ENCODE peak calls at places on chromosome 2, in five cellular contexts. H, E, S, A and R are unnamed samples. For H3K4me1, the result is how much of the 10 kb centered on the place peaks cover.

GRCh38 chr2:133747965-133748700 is 179.9 kb upstream of the NCKAP5 start:
- DNase-seq in H (no peak), E (peak), S (no peak), A (no peak), R (no peak)

GRCh38 chr2:152223997-152224396 is 48.4 kb upstream of the STAM2 start:
- DNase-seq in H (no peak), E (peak), S (no peak), A (no peak), R (no peak)

GRCh38 chr2:39124770-39125075 is 3.9 kb upstream of the SOS1 start:
- DNase-seq in H (peak), E (no peak), S (no peak), A (no peak), R (peak)

GRCh38 chr2:109259671-109260070 is 130.7 kb downstream of the SH3RF3 start:
- DNase-seq in H (no peak), E (no peak), S (no peak), A (no peak), R (no peak)

GRCh38 chr2:225806105-225806504 is 406.6 kb downstream of the NYAP2 start:
- DNase-seq in H (no peak), E (peak), S (peak), A (no peak), R (no peak)

GRCh38 chr2:42799881-42800280 is 7.5 kb upstream of the HAAO start:
- DNase-seq in H (no peak), E (peak), S (no peak), A (no peak), R (no peak)

GRCh38 chr2:190527214-190527613 is 7.3 kb downstream of the NEMP2 start:
- DNase-seq in H (no peak), E (no peak), S (no peak), A (no peak), R (no peak)

GRCh38 chr2:231563378-231563961 is 29.2 kb upstream of the TEX44 start:
- DNase-seq in H (peak), E (peak), S (peak), A (peak), R (peak)

GRCh38 chr2:46009772-46010171 is 287.4 kb upstream of the EPAS1 start:
- DNase-seq in H (no peak), E (peak), S (no peak), A (no peak), R (no peak)

GRCh38 chr2:174350593-174351181 is 15.9 kb downstream of the SP9 start:
- DNase-seq in H (no peak), E (no peak), S (no peak), A (no peak), R (no peak)

GRCh38 chr2:239801404-239802100 is 223.6 kb downstream of the NDUFA10 start:
- DNase-seq in H (no peak), E (no peak), S (no peak), A (no peak), R (no peak)

GRCh38 chr2:20156826-20157605 is 67.9 kb downstream of the SDC1 start:
- DNase-seq in H (peak), E (no peak), S (no peak), A (no peak), R (no peak)

GRCh38 chr2:72153026-72153791 is 5.5 kb upstream of the CYP26B1 start:
- DNase-seq in H (no peak), E (no peak), S (no peak), A (no peak), R (peak)

GRCh38 chr2:160551259-160551658 is 57.7 kb upstream of the RBMS1 start:
- DNase-seq in H (no peak), E (no peak), S (no peak), A (peak), R (no peak)

GRCh38 chr2:230985519-230986231 is 10.2 kb upstream of the SPATA3 start:
- DNase-seq in H (no peak), E (no peak), S (no peak), A (no peak), R (no peak)

GRCh38 chr2:171811229-171811628 is 82.8 kb downstream of the SLC25A12 start:
- DNase-seq in H (peak), E (peak), S (peak), A (peak), R (no peak)

GRCh38 chr2:231919341-231920035 is 6.7 kb downstream of the NPPC start:
- DNase-seq in H (no peak), E (no peak), S (no peak), A (no peak), R (peak)

GRCh38 chr2:125169022-125169763 is 1144.1 kb downstream of the CNTNAP5 start:
- DNase-seq in H (no peak), E (peak), S (no peak), A (no peak), R (no peak)

GRCh38 chr2:61811821-61812220 is 42.0 kb downstream of the FAM161A start:
- DNase-seq in H (no peak), E (no peak), S (no peak), A (no peak), R (no peak)

GRCh38 chr2:159797468-159798375 is at the start of gene CD302:
- DNase-seq in H (no peak), E (peak), S (peak), A (peak), R (peak)

GRCh38 chr2:241312082-241312481 is 3.4 kb downstream of the HDLBP start:
- DNase-seq in H (no peak), E (peak), S (peak), A (no peak), R (no peak)

GRCh38 chr2:42110287-42110973 is 58.7 kb upstream of the EML4 start:
- DNase-seq in H (no peak), E (peak), S (no peak), A (no peak), R (no peak)

GRCh38 chr2:197229509-197230458 is 80.8 kb downstream of the ANKRD44 start:
- DNase-seq in H (no peak), E (peak), S (peak), A (no peak), R (no peak)

GRCh38 chr2:172672114-172672513 is 63.5 kb upstream of the RAPGEF4 start:
- DNase-seq in H (no peak), E (peak), S (peak), A (no peak), R (no peak)

GRCh38 chr2:241317391-241317790 is 1.7 kb downstream of the SEPTIN2 start:
- DNase-seq in H (peak), E (no peak), S (no peak), A (no peak), R (no peak)

GRCh38 chr2:37448342-37449120 is 104.1 kb downstream of the QPCT start:
- DNase-seq in H (no peak), E (no peak), S (no peak), A (no peak), R (no peak)

GRCh38 chr2:69214898-69215297 is 172.1 kb downstream of the GFPT1 start:
- DNase-seq in H (no peak), E (peak), S (peak), A (no peak), R (no peak)

GRCh38 chr2:125559186-125559585 is 1096.8 kb upstream of the GYPC start:
- DNase-seq in H (peak), E (no peak), S (no peak), A (no peak), R (no peak)

GRCh38 chr2:163657257-163657656 is 78.6 kb downstream of the FIGN start:
- DNase-seq in H (no peak), E (peak), S (peak), A (no peak), R (no peak)

GRCh38 chr2:230627806-230628724 is 84.6 kb upstream of the CAB39 start:
- DNase-seq in H (no peak), E (peak), S (no peak), A (no peak), R (peak)

DNA sequence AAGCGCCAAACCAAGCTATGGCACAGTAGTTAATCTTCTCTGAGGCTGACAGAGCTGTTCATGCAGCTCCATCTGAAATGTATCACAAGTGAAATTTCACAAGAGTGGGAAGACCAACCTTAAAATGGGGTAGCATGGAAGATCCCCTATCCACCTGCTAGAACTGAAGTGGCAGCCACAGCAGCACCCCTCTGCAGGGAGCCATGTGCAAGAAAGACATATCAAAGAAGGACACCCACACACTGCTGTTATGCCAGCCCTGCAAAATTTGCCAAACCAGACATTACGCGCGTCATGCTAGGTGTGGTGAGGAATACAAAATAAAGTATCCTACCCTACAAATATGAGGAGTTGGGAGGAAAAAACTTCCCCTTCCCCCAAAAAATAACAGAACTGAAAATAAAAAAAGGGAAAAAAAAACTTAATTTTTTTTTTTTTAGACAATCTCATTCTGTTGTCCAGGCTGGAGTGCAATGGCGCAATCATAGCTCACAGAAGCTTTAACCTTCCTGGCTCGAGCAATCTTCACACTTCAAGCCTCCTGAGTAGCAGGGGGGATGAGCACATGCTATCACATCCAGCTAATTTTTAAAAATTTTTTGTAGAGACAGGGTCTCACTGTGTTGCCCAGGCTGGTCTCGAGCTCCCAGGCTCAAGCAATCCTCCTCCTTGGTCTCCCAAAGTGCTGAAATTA is 76.2 kb downstream of the STK39 start:
- DNase-seq in H (no peak), E (no peak), S (no peak), A (no peak), R (no peak)
- H3K4me1 ChIP-seq in H (under half), E (under half), S (under half), A (under half), R (under half)

GRCh38 chr2:53438692-53439091 is 328.9 kb upstream of the CHAC2 start:
- DNase-seq in H (no peak), E (no peak), S (no peak), A (no peak), R (no peak)

GRCh38 chr2:53434487-53434886 is 333.1 kb upstream of the CHAC2 start:
- DNase-seq in H (no peak), E (no peak), S (no peak), A (peak), R (no peak)

GRCh38 chr2:53435610-53436009 is 332.0 kb upstream of the CHAC2 start:
- DNase-seq in H (no peak), E (no peak), S (no peak), A (no peak), R (no peak)

GRCh38 chr2:53438056-53438455 is 329.5 kb upstream of the CHAC2 start:
- DNase-seq in H (no peak), E (no peak), S (no peak), A (no peak), R (no peak)

DNA sequence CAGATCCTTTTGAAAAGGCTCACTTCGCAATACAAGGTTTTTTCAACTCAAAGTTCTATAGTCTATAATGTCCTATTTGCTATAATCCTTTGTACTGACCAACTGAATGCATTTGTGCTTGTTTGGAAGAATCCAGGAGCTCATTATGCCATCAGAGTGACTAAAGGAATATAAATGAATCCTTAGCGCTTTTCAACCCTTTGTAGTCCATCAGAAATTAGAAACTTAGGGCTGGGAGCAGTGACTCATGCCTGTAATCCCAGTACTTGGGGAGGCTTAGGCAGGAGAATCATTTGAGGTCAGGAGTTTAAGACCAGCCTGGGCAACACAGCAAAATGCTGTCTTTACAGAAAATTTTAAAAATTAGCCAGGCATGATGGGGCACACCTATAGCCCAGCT is 330.2 kb upstream of the CHAC2 start:
- DNase-seq in H (no peak), E (peak), S (peak), A (no peak), R (no peak)
- H3K4me1 ChIP-seq in H (under half), E (under half), S (under half), A (under half), R (under half)

GRCh38 chr2:33492735-33493134 is 16.3 kb downstream of the RASGRP3 start:
- DNase-seq in H (no peak), E (no peak), S (no peak), A (no peak), R (no peak)
- H3K4me1 ChIP-seq in H (under half), E (under half), S (under half), A (under half), R (under half)

GRCh38 chr2:111944536-111945210 is 46.3 kb downstream of the MERTK start:
- DNase-seq in H (peak), E (no peak), S (no peak), A (no peak), R (no peak)

GRCh38 chr2:111945444-111946293 is 47.3 kb downstream of the MERTK start:
- DNase-seq in H (no peak), E (no peak), S (no peak), A (no peak), R (no peak)

GRCh38 chr2:111947219-111947618 is 48.8 kb downstream of the MERTK start:
- DNase-seq in H (no peak), E (no peak), S (no peak), A (no peak), R (no peak)

GRCh38 chr2:111948832-111949231 is 50.4 kb downstream of the MERTK start:
- DNase-seq in H (no peak), E (no peak), S (no peak), A (no peak), R (no peak)

GRCh38 chr2:111946294-111947114 is 48.1 kb downstream of the MERTK start:
- DNase-seq in H (no peak), E (peak), S (peak), A (peak), R (no peak)
- H3K4me1 ChIP-seq in H (under half), E (under half), S (under half), A (under half), R (under half)

GRCh38 chr2:83943265-83943664 is 515.8 kb downstream of the SUCLG1 start:
- DNase-seq in H (no peak), E (no peak), S (no peak), A (no peak), R (no peak)
- H3K4me1 ChIP-seq in H (under half), E (under half), S (under half), A (under half), R (under half)

GRCh38 chr2:27422958-27423357 is 5.5 kb upstream of the NRBP1 start:
- DNase-seq in H (no peak), E (no peak), S (no peak), A (no peak), R (no peak)
- H3K4me1 ChIP-seq in H (under half), E (under half), S (under half), A (under half), R (under half)

GRCh38 chr2:119426396-119426675 is 5.3 kb upstream of the TMEM37 start:
- DNase-seq in H (no peak), E (no peak), S (no peak), A (no peak), R (no peak)
- H3K4me1 ChIP-seq in H (under half), E (under half), S (under half), A (under half), R (half or more)

GRCh38 chr2:187719510-187719909 is 165.3 kb upstream of the TFPI start:
- DNase-seq in H (no peak), E (no peak), S (no peak), A (peak), R (peak)
- H3K4me1 ChIP-seq in H (under half), E (under half), S (under half), A (under half), R (under half)

DNA sequence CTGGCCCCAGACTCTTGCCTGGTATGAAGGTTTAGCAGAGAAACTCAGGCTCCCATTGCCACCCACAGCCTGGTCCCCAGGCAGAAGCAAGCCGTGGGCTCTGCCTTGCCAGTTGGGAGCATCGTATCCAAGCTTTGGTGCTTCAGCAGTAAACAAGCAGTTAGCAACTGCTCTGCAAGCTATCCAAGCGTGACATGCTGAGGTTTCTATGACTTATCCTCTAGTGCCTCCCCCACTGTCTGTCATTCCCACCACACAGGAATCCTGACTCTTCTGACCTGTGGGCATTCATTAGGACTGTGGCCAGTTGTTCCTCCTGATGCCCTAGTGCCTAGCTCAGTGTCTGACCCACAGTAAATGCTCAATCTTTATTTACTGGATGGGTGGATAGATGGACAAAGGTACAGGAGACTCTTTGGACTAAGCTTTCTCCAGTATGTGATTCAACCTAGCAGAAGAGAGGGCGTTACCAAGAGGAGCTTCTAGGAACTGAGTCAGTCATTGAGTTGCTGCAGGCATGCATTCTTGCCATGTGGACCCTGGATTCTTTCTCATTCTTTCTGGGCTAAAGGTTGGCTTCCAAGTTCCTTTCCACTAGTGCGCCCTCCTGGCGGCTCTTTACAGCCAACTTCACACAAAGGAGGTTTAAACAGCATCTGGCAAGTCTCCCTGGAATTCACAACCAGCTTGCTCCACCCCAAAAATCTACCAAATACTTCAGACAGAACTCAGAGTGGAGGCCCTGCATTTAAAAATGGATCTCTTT is 40.6 kb upstream of the MRPL19 start:
- DNase-seq in H (no peak), E (peak), S (peak), A (peak), R (peak)
- H3K4me1 ChIP-seq in H (under half), E (under half), S (half or more), A (under half), R (under half)

DNA sequence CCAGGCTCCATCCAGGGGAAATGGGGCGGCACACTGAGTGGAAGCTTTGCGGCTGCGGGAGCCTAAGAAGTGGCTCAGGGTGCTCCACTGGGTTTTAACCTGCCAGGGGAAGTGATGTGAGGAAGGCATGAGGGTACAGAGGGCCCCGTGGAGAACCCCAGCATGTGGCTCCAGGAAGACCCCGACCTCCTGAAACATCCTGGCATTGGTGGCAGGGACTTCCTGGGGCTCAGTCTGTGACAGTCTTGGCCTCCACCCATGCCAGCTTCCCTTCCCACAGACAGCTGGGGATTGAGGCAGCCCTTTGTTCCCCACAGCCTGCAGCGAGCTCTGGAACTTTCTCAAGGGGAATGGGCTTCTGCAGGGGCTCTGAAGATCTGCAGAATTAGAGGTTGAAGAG is 146.6 kb downstream of the TNS1 start:
- DNase-seq in H (no peak), E (no peak), S (no peak), A (no peak), R (no peak)
- H3K4me1 ChIP-seq in H (under half), E (under half), S (under half), A (under half), R (under half)